ENCODE peak calls at places on chromosome 22, in six cellular contexts. F is IMR-90, S is neuronal stem cell, K is mesenchymal stem cell, N is H1, A is trophoblast cell. L is an unnamed sample.

GRCh38 chr22:24894220-24894975 is 52.1 kb downstream of the LHFPL7 start:
- DNase-seq in F (peak), S (no peak), K (peak), N (no peak), A (peak), L (peak)

GRCh38 chr22:25027959-25028840 is 75.7 kb downstream of the KIAA1671 start:
- DNase-seq in F (no peak), S (peak), K (peak), N (peak), A (peak), L (peak)

GRCh38 chr22:48950151-48950915 is 877.3 kb downstream of the BRD1 start:
- DNase-seq in F (no peak), S (no peak), K (no peak), N (peak), A (no peak), L (no peak)

GRCh38 chr22:27215826-27216320 is 558.5 kb downstream of the MIAT start:
- DNase-seq in F (no peak), S (no peak), K (peak), N (no peak), A (no peak), L (no peak)

GRCh38 chr22:48579915-48580279 is 1247.8 kb downstream of the BRD1 start:
- DNase-seq in F (no peak), S (no peak), K (no peak), N (no peak), A (no peak), L (no peak)

GRCh38 chr22:46131151-46131587 is 19.2 kb upstream of the PPARA start:
- DNase-seq in F (no peak), S (no peak), K (no peak), N (peak), A (no peak), L (peak)

GRCh38 chr22:30485362-30485988 is 13.7 kb upstream of the SEC14L3 start:
- DNase-seq in F (peak), S (peak), K (peak), N (peak), A (peak), L (peak)

GRCh38 chr22:46192210-46192993 is 42.1 kb downstream of the PPARA start:
- DNase-seq in F (no peak), S (no peak), K (no peak), N (no peak), A (no peak), L (no peak)

GRCh38 chr22:46774456-46775363 is 12.3 kb downstream of the TBC1D22A start:
- DNase-seq in F (no peak), S (no peak), K (no peak), N (no peak), A (no peak), L (no peak)

GRCh38 chr22:26461188-26461810 is 22.3 kb downstream of the HPS4 start:
- DNase-seq in F (peak), S (peak), K (peak), N (peak), A (peak), L (peak)

GRCh38 chr22:27633296-27633871 is 168.2 kb downstream of the MN1 start:
- DNase-seq in F (no peak), S (no peak), K (no peak), N (no peak), A (no peak), L (no peak)

GRCh38 chr22:26894766-26895485 is 237.5 kb downstream of the MIAT start:
- DNase-seq in F (peak), S (no peak), K (peak), N (peak), A (no peak), L (no peak)

GRCh38 chr22:47102648-47103047 is 340.2 kb downstream of the TBC1D22A start:
- DNase-seq in F (peak), S (no peak), K (peak), N (peak), A (peak), L (peak)

GRCh38 chr22:38125731-38126344 is 15.4 kb upstream of the BAIAP2L2 start:
- DNase-seq in F (no peak), S (no peak), K (no peak), N (no peak), A (no peak), L (no peak)

GRCh38 chr22:42379961-42380537 is 52.2 kb downstream of the NFAM1 start:
- DNase-seq in F (no peak), S (no peak), K (no peak), N (no peak), A (no peak), L (no peak)

GRCh38 chr22:36165161-36165560 is 4.6 kb upstream of the APOL3 start:
- DNase-seq in F (no peak), S (no peak), K (no peak), N (no peak), A (no peak), L (no peak)

GRCh38 chr22:46292173-46292572 is 4.5 kb upstream of the GTSE1 start:
- DNase-seq in F (no peak), S (no peak), K (no peak), N (no peak), A (no peak), L (no peak)

GRCh38 chr22:36385491-36386350 is 2.0 kb downstream of the MYH9 start:
- DNase-seq in F (no peak), S (no peak), K (peak), N (no peak), A (peak), L (peak)

DNA sequence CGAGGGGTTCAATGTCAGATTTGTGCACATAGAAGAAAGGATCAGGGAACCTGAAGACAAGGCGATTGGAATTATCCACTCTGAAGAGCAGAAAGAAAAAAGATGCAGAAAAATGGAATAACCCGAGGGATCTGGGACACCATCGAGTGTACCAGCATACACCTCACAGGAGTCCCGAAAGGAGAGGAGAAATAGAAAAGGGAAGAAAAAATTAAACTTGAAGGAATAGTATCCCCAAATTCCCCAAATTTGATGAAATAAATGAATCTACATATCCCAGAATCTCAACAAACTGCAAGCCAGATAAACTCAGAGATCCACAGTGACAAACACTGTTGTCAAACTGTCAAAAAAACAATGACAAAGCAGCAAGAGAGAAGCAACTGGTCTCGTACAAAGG is 21.4 kb downstream of the IL17REL start:
- DNase-seq in F (no peak), S (no peak), K (no peak), N (no peak), A (no peak), L (no peak)
- H2BK5ac ChIP-seq in F (no peak), S (no peak), K (no peak), N (no peak), A (no peak), L (no peak)

DNA sequence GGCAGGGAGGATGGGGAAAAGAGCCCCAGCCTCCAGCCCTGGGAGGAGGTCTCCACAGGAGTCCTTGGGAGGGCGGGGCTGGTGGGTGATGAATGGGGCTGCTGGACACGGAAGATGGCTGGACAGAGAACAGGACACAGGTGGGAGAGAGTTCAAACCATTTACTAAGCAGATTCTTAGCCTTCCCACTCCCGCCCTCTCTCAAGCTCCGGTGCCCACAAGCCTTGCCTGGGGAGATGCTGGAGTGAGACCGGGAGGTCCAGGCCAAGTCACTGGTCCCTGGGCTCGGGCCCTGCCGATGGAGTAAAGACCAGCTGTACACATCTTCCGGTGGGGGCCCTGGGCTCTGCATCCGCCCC is 1.4 kb downstream of the CLDN5 start:
- DNase-seq in F (no peak), S (no peak), K (no peak), N (no peak), A (no peak), L (no peak)
- H3K4me3 ChIP-seq in F (peak), S (peak), K (peak), N (peak), A (no peak), L (no peak)

DNA sequence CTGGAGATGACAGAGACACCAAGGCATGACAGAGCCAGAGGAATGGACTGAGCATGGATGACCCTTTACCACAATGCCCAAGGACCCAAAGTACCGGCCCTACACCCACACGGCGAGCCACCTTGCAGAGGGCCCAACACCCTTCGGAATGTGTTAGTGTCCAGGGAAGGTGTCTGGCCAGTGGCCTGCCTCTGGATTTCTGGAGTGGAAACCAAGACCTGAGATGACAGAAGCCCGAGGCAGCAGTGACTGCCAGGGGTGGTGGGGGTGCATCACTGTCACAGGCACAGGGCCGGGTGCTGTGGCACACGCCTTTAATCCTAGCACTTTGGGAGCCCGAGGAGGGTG is 28.7 kb downstream of the PDGFB start:
- DNase-seq in F (no peak), S (no peak), K (no peak), N (no peak), A (peak), L (no peak)
- H3K4ac ChIP-seq in F (no peak), S (no peak), K (no peak), N (no peak), A (no peak), L (no peak)

GRCh38 chr22:32996702-32997101 is 61.5 kb downstream of the SYN3 start:
- DNase-seq in F (no peak), S (no peak), K (no peak), N (peak), A (peak), L (no peak)

GRCh38 chr22:32994046-32994827 is 63.9 kb downstream of the SYN3 start:
- DNase-seq in F (no peak), S (peak), K (no peak), N (peak), A (no peak), L (peak)

GRCh38 chr22:32995335-32995734 is 62.8 kb downstream of the SYN3 start:
- DNase-seq in F (no peak), S (no peak), K (no peak), N (peak), A (no peak), L (no peak)

GRCh38 chr22:32996276-32996675 is 61.9 kb downstream of the SYN3 start:
- DNase-seq in F (no peak), S (no peak), K (no peak), N (no peak), A (no peak), L (no peak)

GRCh38 chr22:32994921-32995320 is 63.3 kb downstream of the SYN3 start:
- DNase-seq in F (no peak), S (no peak), K (no peak), N (peak), A (no peak), L (peak)
- H2BK5ac ChIP-seq in F (no peak), S (no peak), K (no peak), N (no peak), A (no peak), L (no peak)

GRCh38 chr22:23763579-23764331 is 965 bp downstream of the C22orf15 start:
- DNase-seq in F (no peak), S (no peak), K (no peak), N (peak), A (no peak), L (peak)
- H3K4me3 ChIP-seq in F (no peak), S (no peak), K (no peak), N (peak), A (no peak), L (no peak)

GRCh38 chr22:40177738-40178416 is at the start of gene TNRC6B:
- DNase-seq in F (peak), S (peak), K (peak), N (peak), A (peak), L (peak)
- H3K4ac ChIP-seq in F (peak), S (no peak), K (no peak), N (peak), A (peak), L (peak)

L was measured in mesendoderm.